ENCODE peak calls at places on chromosomes 13 and 19, in four cellular contexts. V, E, U and K are unnamed samples.

GRCh38 chr19:29666634-29667389 is 1.6 kb downstream of the PLEKHF1 start:
- DNase-seq in V (peak; percentile 62), E (peak; percentile 55), U (no peak), K (no peak)

GRCh38 chr13:45446181-45446580 is 18.6 kb upstream of the COG3 start:
- DNase-seq in V (no peak), E (no peak), U (no peak), K (no peak)

GRCh38 chr19:47049307-47049700 is 880 bp upstream of the TMEM160 start:
- DNase-seq in V (no peak), E (no peak), U (peak; percentile 60), K (no peak)

GRCh38 chr13:98577823-98578285 is 947 bp upstream of the STK24 start:
- DNase-seq in V (peak; percentile 21), E (peak; percentile 50), U (no peak), K (peak; percentile 25)

GRCh38 chr13:49898792-49899191 is 37.3 kb downstream of the SPRYD7 start:
- DNase-seq in V (no peak), E (peak; percentile 16), U (no peak), K (no peak)

GRCh38 chr19:18580311-18580710 is 8.3 kb upstream of the REX1BD start:
- DNase-seq in V (no peak), E (no peak), U (no peak), K (no peak)

GRCh38 chr19:13831560-13832056 is 36.4 kb downstream of the ZSWIM4 start:
- DNase-seq in V (no peak), E (no peak), U (no peak), K (no peak)

GRCh38 chr13:107712145-107712544 is 503.2 kb downstream of the LIG4 start:
- DNase-seq in V (no peak), E (no peak), U (no peak), K (no peak)

GRCh38 chr13:82772802-82773201 is 1109.5 kb downstream of the SLITRK1 start:
- DNase-seq in V (no peak), E (no peak), U (no peak), K (no peak)

GRCh38 chr13:77595166-77595810 is 59.8 kb downstream of the SCEL start:
- DNase-seq in V (no peak), E (no peak), U (no peak), K (no peak)

GRCh38 chr19:7915250-7916136 is 863 bp downstream of the TGFBR3L start:
- DNase-seq in V (no peak), E (no peak), U (no peak), K (peak; percentile 14)

GRCh38 chr19:46728693-46729339 is 11.9 kb upstream of the PRKD2 start:
- DNase-seq in V (peak; percentile 84), E (peak; percentile 27), U (peak; percentile 80), K (peak; percentile 93)

DNA sequence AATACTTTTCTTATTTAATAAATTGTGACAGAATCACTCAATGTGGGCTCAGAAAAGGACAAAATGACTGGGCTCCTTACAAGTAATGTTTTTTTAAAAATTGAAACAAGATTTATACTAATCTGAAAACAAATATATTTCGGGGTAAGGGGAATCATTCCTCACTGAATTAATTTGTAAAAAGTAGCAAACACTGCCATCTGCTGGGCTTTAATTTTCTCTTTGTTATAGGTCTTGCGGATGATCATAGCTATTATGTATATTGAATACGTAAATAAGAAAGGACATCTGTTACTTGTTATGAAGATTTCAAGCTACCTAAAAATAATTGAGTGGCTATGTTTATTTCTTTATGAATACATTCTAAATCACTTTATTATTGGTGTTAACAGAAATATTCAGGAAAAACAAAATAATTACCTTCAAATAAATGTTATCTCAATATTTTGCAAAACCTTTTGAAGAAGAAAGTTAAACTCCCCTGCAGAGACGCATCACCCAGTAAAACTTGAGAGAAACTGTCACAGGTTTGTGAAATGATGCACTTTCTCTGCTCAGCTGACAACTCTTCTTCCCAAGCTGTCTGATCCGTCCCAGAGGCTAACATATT is 17.8 kb upstream of the ENOX1 start:
- DNase-seq in V (no peak), E (peak; percentile 39), U (peak; percentile 72), K (no peak)
- TF ChIP-seq CTCF in V (peak; percentile 58), E (peak; percentile 42), U (peak; percentile 67), K (peak; percentile 77)

GRCh38 chr19:5806133-5806489 is 1.2 kb downstream of the NRTN start:
- DNase-seq in V (no peak), E (no peak), U (no peak), K (no peak)
- TF ChIP-seq CTCF in V (no peak), E (no peak), U (no peak), K (peak; percentile 33)

DNA sequence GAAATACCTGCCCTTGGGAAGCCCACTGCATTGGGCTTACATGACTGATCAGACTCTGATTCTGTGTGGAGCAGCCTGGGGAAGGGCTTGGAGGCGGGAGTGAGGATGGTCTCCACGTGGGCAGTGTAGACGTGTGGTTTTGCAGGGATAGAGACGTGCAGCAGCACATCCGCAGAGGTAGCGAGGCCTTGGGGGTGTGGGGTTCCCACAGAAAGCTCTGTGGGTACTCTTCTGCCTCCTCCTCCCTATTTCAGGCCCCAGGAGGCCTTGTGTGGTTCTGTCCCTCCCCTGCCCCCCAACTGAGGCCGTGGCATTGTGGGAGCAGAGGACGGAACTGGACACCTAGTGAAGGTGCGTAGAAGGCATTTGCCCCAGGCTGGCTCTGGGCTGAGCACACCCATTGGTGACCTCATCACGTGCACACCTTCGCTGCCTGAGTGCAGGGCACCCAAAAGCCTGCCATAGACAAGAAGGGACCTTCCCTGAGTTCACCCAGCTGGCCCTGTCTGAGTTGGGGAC is 28.9 kb downstream of the PPP1R37 start:
- DNase-seq in V (no peak), E (no peak), U (no peak), K (no peak)
- TF ChIP-seq CTCF in V (no peak), E (no peak), U (no peak), K (no peak)

DNA sequence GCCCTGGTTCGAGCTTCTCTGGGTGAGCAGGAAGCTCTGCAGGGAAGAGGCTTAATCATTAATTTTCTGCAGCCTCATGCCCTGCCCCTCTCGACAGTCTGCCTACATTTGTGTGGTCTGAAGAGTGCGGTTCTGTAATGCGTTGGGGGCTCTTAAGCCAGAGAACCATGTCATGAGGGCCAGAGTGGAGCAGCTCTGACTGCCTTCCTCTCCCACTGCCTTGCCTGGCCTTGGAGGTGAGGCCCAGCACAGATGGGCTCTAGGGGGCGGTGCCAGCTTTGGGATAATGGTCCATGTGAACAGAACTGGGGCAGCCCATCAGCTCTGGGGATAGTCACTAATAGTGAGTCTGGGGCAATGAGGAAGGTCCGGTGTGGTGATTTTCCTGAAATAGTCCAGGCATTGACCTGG is 5.7 kb downstream of the FGF9 start:
- DNase-seq in V (peak; percentile 53), E (no peak), U (peak; percentile 67), K (peak; percentile 53)
- TF ChIP-seq CTCF in V (no peak), E (peak; percentile 66), U (peak; percentile 33), K (no peak)

DNA sequence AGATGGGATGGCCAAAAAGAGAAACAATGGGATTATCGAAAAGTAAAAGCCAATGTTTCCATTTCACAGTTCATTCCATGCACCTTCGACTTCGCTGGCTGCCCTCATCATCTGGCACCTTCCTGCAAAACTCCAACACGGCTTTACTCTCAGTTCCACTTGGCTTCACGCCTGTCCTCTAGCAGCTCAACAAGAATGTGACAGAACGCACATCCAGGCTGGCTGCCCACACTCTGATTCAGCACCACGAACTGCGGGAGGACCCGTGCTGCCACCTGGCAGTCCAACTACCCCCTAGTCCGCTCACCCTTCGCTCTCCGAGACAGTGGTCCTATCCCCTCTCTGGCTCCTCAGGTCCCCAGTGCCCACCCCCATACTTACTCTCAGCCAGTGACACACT is 11.7 kb downstream of the ATP7B start:
- DNase-seq in V (peak; percentile 20), E (no peak), U (no peak), K (no peak)
- TF ChIP-seq CTCF in V (no peak), E (no peak), U (no peak), K (no peak)

GRCh38 chr19:41377977-41378707 is 1.8 kb downstream of the TMEM91 start:
- DNase-seq in V (peak; percentile 32), E (no peak), U (no peak), K (peak; percentile 77)
- TF ChIP-seq CTCF in V (no peak), E (no peak), U (no peak), K (peak; percentile 57)

GRCh38 chr19:41541990-41542584 is 33.9 kb upstream of the CEACAM21 start:
- DNase-seq in V (peak; percentile 37), E (peak; percentile 31), U (peak; percentile 55), K (peak; percentile 66)

GRCh38 chr19:41533691-41534090 is 42.3 kb upstream of the CEACAM21 start:
- DNase-seq in V (no peak), E (no peak), U (no peak), K (no peak)

GRCh38 chr19:41535029-41535622 is 40.8 kb upstream of the CEACAM21 start:
- DNase-seq in V (no peak), E (no peak), U (no peak), K (no peak)

GRCh38 chr19:41540041-41540695 is 35.8 kb upstream of the CEACAM21 start:
- DNase-seq in V (no peak), E (no peak), U (no peak), K (no peak)

GRCh38 chr19:41537789-41538188 is 38.2 kb upstream of the CEACAM21 start:
- DNase-seq in V (no peak), E (peak; percentile 6), U (no peak), K (no peak)
- TF ChIP-seq CTCF in V (no peak), E (peak; percentile 43), U (peak; percentile 31), K (peak; percentile 34)

DNA sequence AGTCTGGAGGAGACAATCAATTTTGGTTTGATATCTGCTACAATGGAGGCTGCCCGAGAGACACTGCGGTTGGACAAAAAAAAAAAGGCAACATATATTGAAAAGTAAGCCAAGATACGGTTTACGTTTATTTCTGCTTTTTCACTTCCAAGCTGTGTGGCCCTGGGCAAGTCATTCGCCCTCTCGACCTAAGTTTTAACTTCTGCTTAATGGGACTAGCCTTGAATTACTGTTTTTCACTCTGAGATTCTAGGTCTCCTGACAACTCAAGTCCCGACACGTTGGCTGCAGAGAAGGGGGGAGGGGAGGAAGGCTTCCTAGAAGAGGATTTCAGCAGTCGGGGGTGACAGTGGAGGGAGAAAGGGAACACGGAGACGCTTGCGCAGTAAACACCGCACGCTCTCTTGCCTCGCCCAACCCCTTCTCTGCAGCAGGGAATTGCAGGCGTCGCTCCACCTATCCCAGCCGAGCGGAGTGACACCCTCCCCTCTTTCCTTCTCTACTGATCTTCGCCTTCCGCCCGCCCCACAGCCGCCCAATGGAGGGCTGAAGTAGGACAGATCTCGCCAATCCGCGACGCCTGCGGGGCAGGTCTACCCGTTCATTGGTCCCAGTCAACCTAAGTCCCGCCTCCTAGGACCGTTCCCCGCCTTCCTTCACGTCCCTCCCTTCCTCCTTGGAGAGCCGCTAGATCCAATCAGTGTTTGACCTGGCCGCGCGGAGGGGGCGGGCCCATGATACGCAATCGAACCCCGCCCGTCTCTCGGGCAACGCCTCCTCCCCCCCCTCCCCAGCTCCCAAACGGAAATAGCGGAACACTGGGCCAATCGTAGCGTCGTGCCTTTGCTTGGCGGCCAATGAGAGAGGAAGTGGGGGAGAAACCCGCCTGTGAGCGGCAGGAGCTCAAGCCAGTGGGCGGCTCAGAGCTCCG is 529 bp upstream of the AP2A1 start:
- DNase-seq in V (peak; percentile 98), E (peak; percentile 99), U (peak; percentile 100), K (peak; percentile 98)
- TF ChIP-seq CTCF in V (no peak), E (peak; percentile 2), U (no peak), K (no peak)

GRCh38 chr19:11577451-11578341 is at the start of gene ACP5:
- DNase-seq in V (no peak), E (no peak), U (no peak), K (peak; percentile 27)

GRCh38 chr19:11580665-11581418 is 3.4 kb upstream of the ACP5 start:
- DNase-seq in V (no peak), E (no peak), U (no peak), K (no peak)

GRCh38 chr19:11576186-11576585 is 1.3 kb downstream of the ACP5 start:
- DNase-seq in V (no peak), E (no peak), U (no peak), K (no peak)

GRCh38 chr19:11581740-11582139 is 4.3 kb upstream of the ACP5 start:
- DNase-seq in V (no peak), E (no peak), U (no peak), K (no peak)

GRCh38 chr19:11578342-11579142 is 1.1 kb upstream of the ACP5 start:
- DNase-seq in V (peak; percentile 29), E (peak; percentile 31), U (no peak), K (peak; percentile 52)
- TF ChIP-seq CTCF in V (no peak), E (no peak), U (no peak), K (no peak)